ENCODE peak calls at places on chromosomes 11 and 22, in seven cellular contexts. H is HCT116, W is hepatocyte, Q is MM.1S, C is PC-3, B is OCI-LY7, V is GM23248. G is an unnamed sample.

GRCh38 chr11:121478226-121478894 is 25.6 kb upstream of the SORL1-AS1 start:
- DNase-seq in Q (no peak), V (no peak), W (no peak), B (no peak), H (no peak), C (peak; percentile 94), G (no peak)

GRCh38 chr11:70483940-70484339 is 85.6 kb downstream of the CTTN start:
- DNase-seq in B (no peak), V (no peak), W (no peak), C (no peak), Q (no peak), H (no peak), G (no peak)

GRCh38 chr22:46003271-46004091 is 26.5 kb upstream of the WNT7B start:
- DNase-seq in B (no peak), V (peak; percentile 47), W (no peak), H (no peak), Q (no peak), C (no peak), G (no peak)

GRCh38 chr11:128691802-128692749 is 1.8 kb upstream of the FLI1 start:
- DNase-seq in H (no peak), W (no peak), C (no peak), B (no peak), V (peak; percentile 32), Q (no peak), G (peak; percentile 74)

GRCh38 chr11:69280994-69281393 is 13.0 kb upstream of the MYEOV start:
- DNase-seq in V (peak; percentile 98), B (no peak), H (peak; percentile 68), Q (no peak), W (peak; percentile 48), C (peak; percentile 97), G (no peak)

GRCh38 chr22:46288846-46289243 is 7.8 kb upstream of the GTSE1 start:
- DNase-seq in C (no peak), V (no peak), H (no peak), B (no peak), W (no peak), Q (no peak), G (no peak)

GRCh38 chr11:78239781-78240180 is 51.1 kb downstream of the USP35 start:
- DNase-seq in C (no peak), Q (no peak), B (no peak), W (no peak), H (no peak), V (no peak), G (no peak)

GRCh38 chr11:68463714-68464113 is 3.2 kb downstream of the PPP6R3 start:
- DNase-seq in B (no peak), W (no peak), C (no peak), Q (no peak), H (no peak), V (no peak), G (no peak)

GRCh38 chr11:97702948-97703347 is 1313.1 kb downstream of the JRKL start:
- DNase-seq in C (no peak), H (no peak), W (no peak), Q (no peak), B (no peak), V (no peak), G (no peak)

GRCh38 chr11:13635290-13635689 is 33.2 kb upstream of the FAR1 start:
- DNase-seq in W (no peak), H (no peak), C (no peak), Q (no peak), V (no peak), B (no peak), G (peak; percentile 51)

GRCh38 chr11:91406009-91406408 is 818.6 kb upstream of the FAT3 start:
- DNase-seq in Q (no peak), V (no peak), B (no peak), W (no peak), C (no peak), H (no peak), G (no peak)

GRCh38 chr11:80593981-80594380 is 1153.2 kb upstream of the TENM4 start:
- DNase-seq in Q (no peak), H (no peak), W (peak; percentile 57), V (no peak), B (no peak), C (peak; percentile 83), G (no peak)

GRCh38 chr22:23182289-23183106 is 2.2 kb downstream of the BCR start:
- DNase-seq in V (peak; percentile 34), Q (peak; percentile 82), C (peak; percentile 72), H (no peak), B (peak; percentile 52), W (peak; percentile 56), G (peak; percentile 47)

GRCh38 chr11:121488145-121488544 is 35.4 kb upstream of the SORL1-AS1 start:
- DNase-seq in V (no peak), C (no peak), Q (no peak), B (no peak), W (no peak), H (no peak), G (no peak)

GRCh38 chr22:29342577-29343312 is 27.2 kb upstream of the RASL10A start:
- DNase-seq in B (no peak), C (no peak), H (no peak), V (no peak), W (no peak), Q (no peak), G (no peak)

GRCh38 chr11:123206671-123207421 is 11.8 kb upstream of the CLMP start:
- DNase-seq in V (no peak), C (no peak), H (no peak), Q (no peak), W (peak; percentile 40), B (no peak), G (peak; percentile 84)

GRCh38 chr11:44096360-44097188 is 1.1 kb downstream of the EXT2 start:
- DNase-seq in H (no peak), Q (no peak), W (peak; percentile 14), C (peak; percentile 76), V (peak; percentile 77), B (peak; percentile 1), G (no peak)

GRCh38 chr11:117997436-117998200 is 11.4 kb downstream of the IL10RA start:
- DNase-seq in C (no peak), B (no peak), W (no peak), Q (no peak), H (no peak), V (no peak), G (no peak)

GRCh38 chr11:2200536-2200935 is 28.9 kb upstream of the TH start:
- DNase-seq in H (no peak), B (no peak), W (no peak), V (no peak), Q (no peak), C (no peak), G (no peak)

GRCh38 chr11:132972565-132972964 is 559.7 kb downstream of the OPCML start:
- DNase-seq in H (no peak), V (no peak), Q (no peak), B (no peak), W (no peak), C (no peak), G (no peak)

GRCh38 chr11:45247433-45247832 is 38.7 kb downstream of the SYT13 start:
- DNase-seq in B (no peak), H (no peak), Q (no peak), C (peak; percentile 12), V (peak; percentile 18), W (no peak), G (no peak)

GRCh38 chr11:2884424-2884815 is 1.2 kb downstream of the CDKN1C start:
- DNase-seq in V (peak; percentile 30), C (peak; percentile 32), B (no peak), W (peak; percentile 58), H (no peak), Q (peak; percentile 27), G (no peak)

GRCh38 chr11:59503276-59503675 is at the start of gene OR4D11:
- DNase-seq in V (no peak), W (no peak), H (no peak), Q (no peak), B (no peak), C (no peak), G (no peak)

GRCh38 chr22:49964493-49965290 is 4.1 kb downstream of the PIM3 start:
- DNase-seq in V (no peak), W (peak; percentile 10), C (no peak), Q (peak; percentile 5), B (no peak), H (no peak), G (no peak)

GRCh38 chr22:36730176-36730858 is 26.8 kb upstream of the CACNG2 start:
- DNase-seq in Q (no peak), W (no peak), C (no peak), H (no peak), B (no peak), V (peak; percentile 3), G (no peak)

DNA sequence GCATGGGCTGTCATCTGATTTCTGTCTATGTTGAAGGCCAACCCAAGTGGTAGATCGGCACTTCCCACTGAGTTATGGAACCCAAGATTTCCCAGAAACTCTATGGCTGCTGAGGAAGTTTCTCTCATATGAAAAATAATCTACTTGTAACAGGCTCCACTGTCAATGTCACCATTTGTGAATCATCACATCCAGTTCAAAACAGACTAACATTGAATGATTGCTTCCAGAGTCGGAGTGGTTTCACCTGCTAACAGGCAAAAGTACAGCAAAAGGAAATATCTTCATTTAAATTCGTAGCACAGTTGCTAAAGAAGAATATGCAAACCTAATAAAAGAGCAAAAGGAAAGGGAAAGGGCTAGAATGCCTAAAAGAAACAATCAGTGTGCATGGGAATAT is 12.8 kb downstream of the WT1 start:
- DNase-seq in C (no peak), V (no peak), B (no peak), W (no peak), Q (no peak), H (no peak), G (no peak)
- H3K9me2 ChIP-seq in C (no peaks in the 10 kb centered on the region), V (no peaks in the 10 kb centered on the region), B (no peaks in the 10 kb centered on the region), W (no peaks in the 10 kb centered on the region), Q (no peaks in the 10 kb centered on the region), H (no peaks in the 10 kb centered on the region), G (no peaks in the 10 kb centered on the region)

GRCh38 chr22:33983558-33983957 is 63.3 kb upstream of the LARGE1 start:
- DNase-seq in B (no peak), H (no peak), V (no peak), C (no peak), Q (no peak), W (no peak), G (no peak)

GRCh38 chr22:33984741-33985287 is 64.5 kb upstream of the LARGE1 start:
- DNase-seq in H (no peak), V (no peak), C (no peak), Q (no peak), W (no peak), B (no peak), G (no peak)

GRCh38 chr22:33985506-33985905 is 65.2 kb upstream of the LARGE1 start:
- DNase-seq in H (no peak), V (no peak), Q (no peak), B (no peak), C (no peak), W (no peak), G (no peak)

GRCh38 chr22:33986167-33986771 is 66.0 kb upstream of the LARGE1 start:
- DNase-seq in Q (no peak), V (no peak), W (no peak), C (no peak), H (no peak), B (peak; percentile 30), G (no peak)

GRCh38 chr22:33984211-33984610 is 63.9 kb upstream of the LARGE1 start:
- DNase-seq in B (no peak), V (no peak), H (no peak), Q (no peak), W (no peak), C (no peak), G (no peak)
- H3K4me3 ChIP-seq in B (no peak overlapping the region), V (no peak overlapping the region), H (no peak overlapping the region), Q (no peak overlapping the region), W (no peak overlapping the region), C (no peak overlapping the region), G (no peak overlapping the region)

GRCh38 chr11:107844041-107844440 is 14.5 kb downstream of the SLC35F2 start:
- DNase-seq in C (peak; percentile 96), H (no peak), W (no peak), Q (no peak), B (no peak), V (peak; percentile 82), G (no peak)
- H3K27ac ChIP-seq in C (peak overlapping the region; percentile 13), H (no peak overlapping the region), W (no peak overlapping the region), Q (no peak overlapping the region), B (no peak overlapping the region), V (no peak overlapping the region), G (no peak overlapping the region)

GRCh38 chr11:6427516-6427915 is 8.6 kb upstream of the APBB1 start:
- DNase-seq in H (no peak), W (no peak), Q (no peak), B (no peak), C (no peak), V (no peak), G (peak; percentile 82)
- H3K9me2 ChIP-seq in H (no peaks in the 10 kb centered on the region), W (no peaks in the 10 kb centered on the region), Q (no peaks in the 10 kb centered on the region), B (no peaks in the 10 kb centered on the region), C (no peaks in the 10 kb centered on the region), V (no peaks in the 10 kb centered on the region), G (no peaks in the 10 kb centered on the region)